ENCODE peak calls at places on chromosomes 11 and 22, in five cellular contexts. One of them, this sample, is unnamed.

GRCh38 chr11:119876841-119877240 is 147.8 kb upstream of the NECTIN1 start:
- DNase-seq in tibial artery: no peak
- DNase-seq in ovary: no peak
- DNase-seq in CD8-positive, alpha-beta memory T cell: no peak
- DNase-seq in IMR-90: no peak
- DNase-seq in this sample: no peak

GRCh38 chr11:67374571-67375276 is 1.3 kb upstream of the CLCF1 start:
- DNase-seq in IMR-90: no peak
- DNase-seq in tibial artery: no peak
- DNase-seq in CD8-positive, alpha-beta memory T cell: no peak
- DNase-seq in ovary: peak
- DNase-seq in this sample: no peak

GRCh38 chr11:126465573-126466287 is 110.2 kb downstream of the ST3GAL4 start:
- DNase-seq in tibial artery: no peak
- DNase-seq in IMR-90: no peak
- DNase-seq in ovary: no peak
- DNase-seq in CD8-positive, alpha-beta memory T cell: no peak
- DNase-seq in this sample: no peak

GRCh38 chr11:100855466-100856067 is 168.5 kb downstream of the ARHGAP42 start:
- DNase-seq in tibial artery: no peak
- DNase-seq in ovary: no peak
- DNase-seq in IMR-90: peak
- DNase-seq in CD8-positive, alpha-beta memory T cell: no peak
- DNase-seq in this sample: no peak

GRCh38 chr11:77190331-77191075 is 62.5 kb downstream of the MYO7A start:
- DNase-seq in CD8-positive, alpha-beta memory T cell: no peak
- DNase-seq in IMR-90: no peak
- DNase-seq in tibial artery: no peak
- DNase-seq in ovary: no peak
- DNase-seq in this sample: no peak

GRCh38 chr11:118010738-118011461 is 24.7 kb downstream of the IL10RA start:
- DNase-seq in IMR-90: no peak
- DNase-seq in tibial artery: peak
- DNase-seq in ovary: no peak
- DNase-seq in CD8-positive, alpha-beta memory T cell: no peak
- DNase-seq in this sample: no peak

GRCh38 chr22:39021552-39022250 is 774 bp downstream of the APOBEC3D start:
- DNase-seq in CD8-positive, alpha-beta memory T cell: no peak
- DNase-seq in tibial artery: no peak
- DNase-seq in IMR-90: no peak
- DNase-seq in ovary: no peak
- DNase-seq in this sample: no peak

GRCh38 chr11:20112291-20113146 is 47.8 kb downstream of the DBX1 start:
- DNase-seq in IMR-90: peak
- DNase-seq in ovary: peak
- DNase-seq in tibial artery: peak
- DNase-seq in CD8-positive, alpha-beta memory T cell: no peak
- DNase-seq in this sample: no peak

GRCh38 chr22:17370036-17370765 is 941 bp downstream of the CECR2 start:
- DNase-seq in IMR-90: no peak
- DNase-seq in ovary: peak
- DNase-seq in CD8-positive, alpha-beta memory T cell: no peak
- DNase-seq in tibial artery: no peak
- DNase-seq in this sample: no peak

GRCh38 chr22:45548991-45549736 is 46.5 kb downstream of the FBLN1 start:
- DNase-seq in IMR-90: peak
- DNase-seq in tibial artery: peak
- DNase-seq in ovary: peak
- DNase-seq in CD8-positive, alpha-beta memory T cell: no peak
- DNase-seq in this sample: no peak

GRCh38 chr22:17707526-17707925 is 66.7 kb downstream of the BID start:
- DNase-seq in ovary: no peak
- DNase-seq in IMR-90: no peak
- DNase-seq in tibial artery: no peak
- DNase-seq in CD8-positive, alpha-beta memory T cell: no peak
- DNase-seq in this sample: no peak

GRCh38 chr11:62575156-62575555 is 1.5 kb upstream of the EEF1G start:
- DNase-seq in tibial artery: peak
- DNase-seq in IMR-90: no peak
- DNase-seq in ovary: peak
- DNase-seq in CD8-positive, alpha-beta memory T cell: no peak
- DNase-seq in this sample: no peak

GRCh38 chr11:77278595-77279506 is 22.6 kb downstream of the GDPD4 start:
- DNase-seq in ovary: no peak
- DNase-seq in tibial artery: no peak
- DNase-seq in IMR-90: peak
- DNase-seq in CD8-positive, alpha-beta memory T cell: no peak
- DNase-seq in this sample: no peak

GRCh38 chr22:43828711-43829447 is 16.8 kb upstream of the EFCAB6 start:
- DNase-seq in IMR-90: peak
- DNase-seq in tibial artery: peak
- DNase-seq in ovary: peak
- DNase-seq in CD8-positive, alpha-beta memory T cell: no peak
- DNase-seq in this sample: no peak

GRCh38 chr11:129960216-129961214 is 42.1 kb downstream of the PRDM10 start:
- DNase-seq in tibial artery: no peak
- DNase-seq in IMR-90: peak
- DNase-seq in CD8-positive, alpha-beta memory T cell: no peak
- DNase-seq in ovary: no peak
- DNase-seq in this sample: no peak

GRCh38 chr11:86954288-86955110 is 696 bp downstream of the FZD4 start:
- DNase-seq in ovary: peak
- DNase-seq in tibial artery: peak
- DNase-seq in CD8-positive, alpha-beta memory T cell: no peak
- DNase-seq in IMR-90: no peak
- DNase-seq in this sample: no peak

GRCh38 chr11:1554981-1555712 is 16.9 kb downstream of the DUSP8 start:
- DNase-seq in tibial artery: no peak
- DNase-seq in CD8-positive, alpha-beta memory T cell: no peak
- DNase-seq in IMR-90: no peak
- DNase-seq in ovary: no peak
- DNase-seq in this sample: no peak

GRCh38 chr11:33835143-33835878 is 56.6 kb downstream of the LMO2 start:
- DNase-seq in IMR-90: peak
- DNase-seq in ovary: no peak
- DNase-seq in tibial artery: no peak
- DNase-seq in CD8-positive, alpha-beta memory T cell: no peak
- DNase-seq in this sample: no peak

GRCh38 chr11:108131993-108132392 is 10.6 kb downstream of the ACAT1 start:
- DNase-seq in tibial artery: no peak
- DNase-seq in ovary: no peak
- DNase-seq in CD8-positive, alpha-beta memory T cell: no peak
- DNase-seq in IMR-90: peak
- DNase-seq in this sample: no peak

GRCh38 chr22:37290737-37291136 is 8.4 kb downstream of the CYTH4 start:
- DNase-seq in tibial artery: no peak
- DNase-seq in CD8-positive, alpha-beta memory T cell: no peak
- DNase-seq in IMR-90: peak
- DNase-seq in ovary: no peak
- DNase-seq in this sample: no peak

GRCh38 chr11:20397281-20397680 is 9.8 kb downstream of the PRMT3 start:
- DNase-seq in ovary: no peak
- DNase-seq in CD8-positive, alpha-beta memory T cell: peak
- DNase-seq in tibial artery: no peak
- DNase-seq in IMR-90: peak
- DNase-seq in this sample: no peak

GRCh38 chr11:60377737-60378136 is 595 bp upstream of the MS4A7 start:
- DNase-seq in tibial artery: peak
- DNase-seq in CD8-positive, alpha-beta memory T cell: no peak
- DNase-seq in ovary: no peak
- DNase-seq in IMR-90: no peak
- DNase-seq in this sample: no peak

GRCh38 chr11:134041791-134042696 is 26.8 kb upstream of the JAM3 start:
- DNase-seq in CD8-positive, alpha-beta memory T cell: no peak
- DNase-seq in IMR-90: no peak
- DNase-seq in tibial artery: no peak
- DNase-seq in ovary: no peak
- DNase-seq in this sample: no peak

GRCh38 chr11:78838417-78838816 is 263.8 kb upstream of the NARS2 start:
- DNase-seq in tibial artery: no peak
- DNase-seq in CD8-positive, alpha-beta memory T cell: no peak
- DNase-seq in IMR-90: no peak
- DNase-seq in ovary: no peak
- DNase-seq in this sample: no peak

GRCh38 chr11:62245271-62245753 is 3.3 kb downstream of the SCGB1D2 start:
- DNase-seq in tibial artery: no peak
- DNase-seq in CD8-positive, alpha-beta memory T cell: no peak
- DNase-seq in ovary: no peak
- DNase-seq in IMR-90: peak
- DNase-seq in this sample: no peak

GRCh38 chr22:19868773-19869471 is 14.2 kb upstream of the GNB1L start:
- DNase-seq in CD8-positive, alpha-beta memory T cell: no peak
- DNase-seq in IMR-90: no peak
- DNase-seq in ovary: no peak
- DNase-seq in tibial artery: peak
- DNase-seq in this sample: no peak

GRCh38 chr11:27870985-27871485 is 170.8 kb upstream of the BDNF start:
- DNase-seq in tibial artery: no peak
- DNase-seq in CD8-positive, alpha-beta memory T cell: no peak
- DNase-seq in ovary: no peak
- DNase-seq in IMR-90: no peak
- DNase-seq in this sample: no peak

GRCh38 chr11:111327908-111328624 is 29.7 kb downstream of the POU2AF3 start:
- DNase-seq in IMR-90: no peak
- DNase-seq in ovary: no peak
- DNase-seq in CD8-positive, alpha-beta memory T cell: no peak
- DNase-seq in tibial artery: peak
- DNase-seq in this sample: no peak

GRCh38 chr22:48574776-48575566 is 1252.7 kb downstream of the BRD1 start:
- DNase-seq in tibial artery: no peak
- DNase-seq in CD8-positive, alpha-beta memory T cell: no peak
- DNase-seq in IMR-90: no peak
- DNase-seq in ovary: peak
- DNase-seq in this sample: no peak

GRCh38 chr11:25733777-25734176 is 598.2 kb upstream of the ANO3 start:
- DNase-seq in CD8-positive, alpha-beta memory T cell: no peak
- DNase-seq in tibial artery: no peak
- DNase-seq in ovary: no peak
- DNase-seq in IMR-90: no peak
- DNase-seq in this sample: no peak

GRCh38 chr22:42901790-42902508 is 44.9 kb upstream of the ARFGAP3 start:
- DNase-seq in CD8-positive, alpha-beta memory T cell: no peak
- DNase-seq in IMR-90: no peak
- DNase-seq in ovary: no peak
- DNase-seq in tibial artery: no peak
- DNase-seq in this sample: no peak

GRCh38 chr11:78940500-78941225 is 366.0 kb upstream of the NARS2 start:
- DNase-seq in IMR-90: no peak
- DNase-seq in ovary: no peak
- DNase-seq in CD8-positive, alpha-beta memory T cell: no peak
- DNase-seq in tibial artery: no peak
- DNase-seq in this sample: no peak

GRCh38 chr11:11581493-11581880 is 40.3 kb downstream of the GALNT18 start:
- DNase-seq in CD8-positive, alpha-beta memory T cell: no peak
- DNase-seq in ovary: no peak
- DNase-seq in tibial artery: no peak
- DNase-seq in IMR-90: no peak
- DNase-seq in this sample: no peak

GRCh38 chr11:24679686-24680318 is 182.9 kb downstream of the LUZP2 start:
- DNase-seq in CD8-positive, alpha-beta memory T cell: no peak
- DNase-seq in tibial artery: no peak
- DNase-seq in ovary: no peak
- DNase-seq in IMR-90: peak
- DNase-seq in this sample: no peak

GRCh38 chr11:92423635-92424034 is 199.0 kb downstream of the FAT3 start:
- DNase-seq in ovary: no peak
- DNase-seq in IMR-90: no peak
- DNase-seq in CD8-positive, alpha-beta memory T cell: no peak
- DNase-seq in tibial artery: no peak
- DNase-seq in this sample: no peak

GRCh38 chr11:92424281-92424680 is 199.7 kb downstream of the FAT3 start:
- DNase-seq in tibial artery: no peak
- DNase-seq in CD8-positive, alpha-beta memory T cell: no peak
- DNase-seq in ovary: no peak
- DNase-seq in IMR-90: peak
- DNase-seq in this sample: no peak

GRCh38 chr11:92423133-92423532 is 198.5 kb downstream of the FAT3 start:
- DNase-seq in tibial artery: no peak
- DNase-seq in ovary: no peak
- DNase-seq in IMR-90: peak
- DNase-seq in CD8-positive, alpha-beta memory T cell: no peak
- DNase-seq in this sample: no peak

DNA sequence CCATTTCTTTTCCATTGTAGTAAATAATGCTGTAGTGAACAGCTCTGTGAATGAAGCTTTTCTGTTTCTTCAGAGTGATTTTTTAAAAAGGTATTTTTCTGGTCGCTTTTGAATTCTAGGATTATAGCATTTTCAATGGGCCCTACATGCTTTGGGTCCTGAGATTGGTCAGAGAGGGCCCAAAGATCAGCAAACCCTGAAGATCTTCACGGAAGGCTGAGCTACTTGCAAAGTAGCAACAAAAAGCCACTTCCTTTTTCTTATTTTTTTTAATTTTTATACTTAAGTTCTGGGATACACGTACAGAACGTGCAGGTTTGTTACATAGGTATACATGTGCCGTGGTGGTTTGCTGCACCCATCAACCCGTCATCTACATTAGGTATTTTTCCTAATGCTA is 200.5 kb downstream of the FAT3 start:
- DNase-seq in tibial artery: no peak
- DNase-seq in IMR-90: no peak
- DNase-seq in CD8-positive, alpha-beta memory T cell: no peak
- DNase-seq in ovary: no peak
- DNase-seq in this sample: no peak
- H3K4me3 ChIP-seq in tibial artery: no peak
- H3K4me3 ChIP-seq in IMR-90: no peak
- H3K4me3 ChIP-seq in CD8-positive, alpha-beta memory T cell: no peak
- H3K4me3 ChIP-seq in ovary: no peak
- H3K4me3 ChIP-seq in this sample: no peak

GRCh38 chr11:72935705-72936104 is 121.5 kb downstream of the ATG16L2 start:
- DNase-seq in ovary: no peak
- DNase-seq in tibial artery: no peak
- DNase-seq in CD8-positive, alpha-beta memory T cell: no peak
- DNase-seq in IMR-90: no peak
- DNase-seq in this sample: no peak
- H3K27ac ChIP-seq in ovary: no peak
- H3K27ac ChIP-seq in tibial artery: peak
- H3K27ac ChIP-seq in CD8-positive, alpha-beta memory T cell: no peak
- H3K27ac ChIP-seq in IMR-90: no peak
- H3K27ac ChIP-seq in this sample: no peak

GRCh38 chr11:127816959-127817358 is 770.4 kb downstream of the ETS1 start:
- DNase-seq in ovary: no peak
- DNase-seq in tibial artery: no peak
- DNase-seq in IMR-90: no peak
- DNase-seq in CD8-positive, alpha-beta memory T cell: no peak
- DNase-seq in this sample: no peak
- H3K4me3 ChIP-seq in ovary: no peak
- H3K4me3 ChIP-seq in tibial artery: no peak
- H3K4me3 ChIP-seq in IMR-90: no peak
- H3K4me3 ChIP-seq in CD8-positive, alpha-beta memory T cell: no peak
- H3K4me3 ChIP-seq in this sample: no peak

GRCh38 chr11:125445731-125446130 is 50.3 kb downstream of the FEZ1 start:
- DNase-seq in CD8-positive, alpha-beta memory T cell: no peak
- DNase-seq in ovary: no peak
- DNase-seq in IMR-90: no peak
- DNase-seq in tibial artery: peak
- DNase-seq in this sample: no peak
- H3K27ac ChIP-seq in CD8-positive, alpha-beta memory T cell: no peak
- H3K27ac ChIP-seq in ovary: no peak
- H3K27ac ChIP-seq in IMR-90: no peak
- H3K27ac ChIP-seq in tibial artery: no peak
- H3K27ac ChIP-seq in this sample: no peak